ENCODE peak calls at places on chromosomes 11 and 22, in four cellular contexts. S is HFF-Myc, I is tibial nerve, L is choroid plexus epithelial cell. T is an unnamed sample.

GRCh38 chr11:11349870-11350325 is 3.2 kb downstream of the CSNK2A3 start:
- DNase-seq in I (peak; percentile 33), L (peak; percentile 43), S (peak; percentile 89), T (peak; percentile 32)

GRCh38 chr11:94494200-94494545 is 389 bp downstream of the ANKRD49 start:
- DNase-seq in L (no peak), I (no peak), S (no peak), T (no peak)

GRCh38 chr22:24175160-24175808 is 6.0 kb upstream of the SUSD2 start:
- DNase-seq in L (peak; percentile 84), I (peak; percentile 78), S (no peak), T (peak; percentile 72)

GRCh38 chr11:106399624-106400023 is 322.2 kb downstream of the AASDHPPT start:
- DNase-seq in I (no peak), S (no peak), L (peak; percentile 62), T (peak; percentile 68)

GRCh38 chr11:134139873-134140331 is 71.0 kb downstream of the JAM3 start:
- DNase-seq in I (peak; percentile 87), L (peak; percentile 92), S (peak; percentile 86), T (peak; percentile 79)

GRCh38 chr11:63811522-63811921 is 1.7 kb upstream of the SPINDOC start:
- DNase-seq in L (no peak), I (no peak), S (no peak), T (no peak)

GRCh38 chr11:10688401-10688800 is 5.2 kb downstream of the IRAG1 start:
- DNase-seq in I (no peak), S (no peak), L (no peak), T (peak; percentile 65)

GRCh38 chr11:121389651-121390050 is 62.5 kb upstream of the SORL1 start:
- DNase-seq in I (no peak), S (no peak), L (peak; percentile 5), T (no peak)

GRCh38 chr22:30602049-30602448 is 4.9 kb upstream of the TCN2 start:
- DNase-seq in I (no peak), L (peak; percentile 74), S (no peak), T (peak; percentile 53)

GRCh38 chr11:31652528-31652927 is 143.0 kb downstream of the ELP4 start:
- DNase-seq in I (no peak), L (no peak), S (no peak), T (peak; percentile 19)

GRCh38 chr22:26599505-26599904 is 9.6 kb upstream of the TPST2 start:
- DNase-seq in L (no peak), S (no peak), I (no peak), T (no peak)